ENCODE peak calls at places on chromosome 21, in five cellular contexts. H is uterus, N is colonic mucosa, U is GM23338, M is lower lobe of right lung. Q is an unnamed sample.

GRCh38 chr21:38987551-38988210 is 182.0 kb downstream of the ETS2 start:
- DNase-seq in H (no peak), N (no peak), U (no peak), M (no peak), Q (no peak)

GRCh38 chr21:36945496-36946138 is 20.9 kb downstream of the HLCS start:
- DNase-seq in H (no peak), N (no peak), U (no peak), M (no peak), Q (no peak)

GRCh38 chr21:17640821-17641220 is 28.1 kb upstream of the BTG3 start:
- DNase-seq in H (no peak), N (no peak), U (no peak), M (no peak), Q (no peak)

GRCh38 chr21:14306143-14306907 is 76.6 kb downstream of the HSPA13 start:
- DNase-seq in H (no peak), N (no peak), U (no peak), M (no peak), Q (no peak)

GRCh38 chr21:31553461-31553860 is 106.0 kb upstream of the SOD1 start:
- DNase-seq in H (no peak), N (no peak), U (no peak), M (no peak), Q (no peak)

GRCh38 chr21:43208561-43209332 is 39.9 kb downstream of the CRYAA start:
- DNase-seq in H (peak), N (peak), U (no peak), M (no peak), Q (peak)

GRCh38 chr21:37435120-37435519 is 68.5 kb downstream of the DYRK1A start:
- DNase-seq in H (peak), N (no peak), U (peak), M (no peak), Q (no peak)

GRCh38 chr21:42532466-42533181 is 19.0 kb downstream of the SLC37A1 start:
- DNase-seq in H (peak), N (peak), U (no peak), M (peak), Q (no peak)

GRCh38 chr21:38798481-38798882 is 7.2 kb upstream of the ETS2 start:
- DNase-seq in H (no peak), N (peak), U (no peak), M (no peak), Q (peak)

DNA sequence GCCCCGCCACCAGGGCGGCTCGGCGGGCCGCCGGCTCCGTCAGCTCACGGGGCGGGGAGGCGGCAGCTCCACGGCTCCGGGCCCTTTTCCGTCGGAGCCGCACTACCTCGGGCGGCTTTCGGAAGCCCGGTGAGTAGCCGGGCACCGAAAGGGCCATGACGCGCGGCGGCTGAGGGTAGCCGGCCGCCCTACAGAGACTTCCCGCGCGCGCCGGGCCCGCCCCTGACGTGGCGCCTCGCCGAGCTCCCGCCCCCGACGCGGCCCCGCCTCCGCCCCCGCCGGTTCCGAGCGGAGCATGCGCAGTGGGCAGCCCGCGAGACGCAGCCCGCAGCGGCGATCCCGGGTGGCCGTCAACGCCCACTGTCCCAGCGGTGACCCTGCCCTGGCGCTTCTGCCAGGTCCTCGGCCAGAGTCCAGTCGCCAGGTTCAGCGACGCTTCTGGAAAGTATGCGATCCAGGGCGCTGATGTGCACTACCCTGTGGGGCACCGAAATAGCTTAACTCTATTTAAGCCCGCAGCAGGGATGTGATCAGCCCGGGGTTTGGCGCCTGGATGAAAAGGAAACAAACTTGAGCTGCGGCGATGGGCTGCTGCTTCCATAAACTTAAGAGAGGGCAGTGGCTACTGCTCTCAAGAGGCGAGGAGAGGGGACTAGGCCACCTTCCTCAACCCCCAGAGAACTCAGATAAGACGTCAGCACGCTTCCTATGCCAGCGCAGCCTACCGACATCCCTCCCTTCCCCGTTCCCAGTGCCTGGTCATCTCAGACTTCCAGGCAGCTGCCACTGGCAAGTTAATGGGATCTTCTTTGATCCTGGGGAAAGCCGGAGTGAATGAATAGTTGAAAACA is at the start of gene DONSON:
- DNase-seq in H (peak), N (peak), U (peak), M (peak), Q (peak)
- TF ChIP-seq CTCF in H (peak), N (no peak), U (no peak), M (no peak), Q (no peak)

DNA sequence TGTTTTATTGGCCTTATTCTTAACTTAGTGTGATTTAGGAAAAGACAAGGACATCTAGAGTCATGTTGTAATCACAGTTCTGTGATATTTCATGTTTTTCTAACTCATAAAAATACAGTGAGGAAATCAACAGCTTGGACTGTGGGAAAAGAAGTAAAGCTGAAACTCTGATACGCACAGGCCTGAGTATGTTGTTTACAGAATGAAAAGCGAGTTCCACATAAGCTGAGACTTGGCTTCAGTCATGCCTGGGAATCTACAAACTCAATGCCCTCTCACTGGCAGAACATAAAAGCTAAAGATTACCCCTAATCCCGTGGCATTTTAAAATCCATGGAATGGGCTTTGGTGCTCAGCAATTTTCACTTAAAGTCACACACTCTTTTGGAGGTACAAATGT is 23.6 kb upstream of the ATP5PO start:
- DNase-seq in H (no peak), N (no peak), U (no peak), M (no peak), Q (no peak)
- H3K4me3 ChIP-seq in H (no peak), N (no peak), U (no peak), M (no peak), Q (no peak)

DNA sequence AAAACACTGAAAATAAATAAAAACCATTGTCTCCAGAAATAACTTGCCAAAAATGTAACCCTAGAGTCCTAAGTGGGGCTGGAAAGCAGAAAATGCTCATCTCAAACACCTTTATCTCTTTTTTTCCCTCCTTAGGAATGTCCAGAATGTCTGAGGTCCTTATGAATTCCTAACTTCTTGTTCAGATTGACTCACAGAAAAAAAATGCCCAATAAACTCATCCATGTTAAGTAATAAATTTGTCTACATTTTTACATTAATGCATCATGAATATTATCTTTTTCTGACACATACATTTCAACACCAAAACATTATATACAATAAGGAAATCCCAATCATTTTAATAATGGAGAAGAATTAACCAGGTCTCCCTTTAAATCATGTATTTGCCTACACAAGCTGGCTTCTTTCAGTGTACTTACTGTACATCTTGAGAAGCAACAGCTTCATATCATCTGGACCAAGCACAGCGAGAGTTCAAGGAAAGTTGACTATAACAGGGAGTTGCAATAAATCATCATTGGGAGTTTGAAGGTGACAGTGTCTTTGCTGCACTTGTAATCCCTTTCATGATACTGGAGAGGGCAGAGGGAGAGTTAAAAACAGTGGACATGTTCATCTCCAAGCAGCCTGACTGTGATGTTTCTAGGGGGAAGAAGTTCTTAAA is 565.2 kb downstream of the LTN1 start:
- DNase-seq in H (no peak), N (no peak), U (no peak), M (no peak), Q (no peak)
- H3K27ac ChIP-seq in H (no peak), N (no peak), U (no peak), M (no peak), Q (no peak)

GRCh38 chr21:44755227-44755626 is 43.9 kb upstream of the TSPEAR start:
- DNase-seq in H (no peak), N (no peak), U (no peak), M (no peak), Q (no peak)
- TF ChIP-seq CTCF in H (no peak), N (no peak), U (no peak), M (no peak), Q (no peak)

GRCh38 chr21:34554227-34554626 is 42.2 kb upstream of the KCNE1 start:
- DNase-seq in H (no peak), N (no peak), U (no peak), M (no peak), Q (no peak)

GRCh38 chr21:34550400-34550799 is 38.4 kb upstream of the KCNE1 start:
- DNase-seq in H (no peak), N (no peak), U (no peak), M (no peak), Q (no peak)

GRCh38 chr21:34552324-34553198 is 40.6 kb upstream of the KCNE1 start:
- DNase-seq in H (no peak), N (peak), U (no peak), M (no peak), Q (no peak)

GRCh38 chr21:34557261-34557660 is 45.3 kb upstream of the KCNE1 start:
- DNase-seq in H (no peak), N (no peak), U (no peak), M (no peak), Q (no peak)

DNA sequence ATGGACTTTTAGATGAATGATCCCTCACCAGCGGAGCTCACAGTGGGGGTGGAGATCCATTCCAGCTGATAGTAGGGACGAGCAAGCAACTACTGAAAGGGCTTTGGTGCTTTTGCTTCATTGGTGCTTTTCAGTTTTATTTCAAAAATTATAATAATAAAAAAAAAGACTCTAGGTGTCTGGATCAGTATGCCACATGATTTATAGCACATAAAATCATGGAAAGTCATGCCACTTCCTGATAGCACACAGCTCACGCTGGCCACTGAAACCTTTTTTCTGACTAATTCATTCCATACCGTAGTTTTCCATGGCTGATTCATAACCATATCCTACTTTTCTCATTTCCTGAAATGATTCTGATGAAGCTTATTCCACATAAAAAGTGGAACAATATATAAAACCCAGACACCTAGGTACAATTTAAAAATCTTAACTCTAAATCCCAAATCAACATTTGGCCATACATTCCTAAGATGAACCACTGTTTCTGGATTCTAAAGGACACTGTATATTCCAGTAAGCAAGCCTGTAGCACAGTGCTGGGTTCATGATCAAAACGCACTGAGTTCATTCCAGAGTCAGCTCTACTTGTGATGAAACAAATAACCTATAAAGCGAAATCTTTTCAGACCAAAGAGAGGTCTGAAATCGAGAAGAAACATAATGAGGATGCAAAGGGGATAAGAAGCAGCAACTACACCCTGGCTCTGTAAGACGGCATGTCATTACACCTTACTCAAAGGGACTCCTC is 41.4 kb upstream of the KCNE1 start:
- DNase-seq in H (no peak), N (no peak), U (no peak), M (no peak), Q (no peak)
- H3K4me3 ChIP-seq in H (no peak), N (no peak), U (no peak), M (no peak), Q (no peak)

GRCh38 chr21:41425588-41425953 is 468 bp upstream of the MX1 start:
- DNase-seq in H (no peak), N (no peak), U (no peak), M (no peak), Q (no peak)
- H3K27ac ChIP-seq in H (peak), N (no peak), U (no peak), M (peak), Q (peak)